ENCODE peak calls at places on chromosomes 2 and 18, in nine cellular contexts. R is CD8-positive, alpha-beta memory T cell; U is heart right ventricle; L is body of pancreas; V is IMR-90; T is CD8-positive, alpha-beta T cell; Z is psoas muscle; B is lower lobe of right lung; I is right lobe of liver. J is an unnamed sample.
A peak's percentile ranks its signal among the peaks of the same experiment; 100 is the strongest.

GRCh38 chr2:47888581-47889280 is 17.6 kb downstream of the FBXO11 start:
- DNase-seq in R (peak; percentile 73), T (no peak), V (peak; percentile 64), L (no peak), I (no peak), B (no peak), Z (no peak), U (no peak), J (no peak)

GRCh38 chr2:937530-937929 is 13.1 kb upstream of the SNTG2 start:
- DNase-seq in I (no peak), B (no peak), V (no peak), Z (no peak), U (no peak), R (no peak), L (no peak), T (no peak), J (peak; percentile 93)

GRCh38 chr18:36419913-36420531 is 122.5 kb downstream of the FHOD3 start:
- DNase-seq in I (no peak), V (peak; percentile 21), T (no peak), B (no peak), R (no peak), U (no peak), Z (no peak), L (no peak), J (no peak)

GRCh38 chr18:74013955-74014354 is 133.7 kb downstream of the FBXO15 start:
- DNase-seq in Z (no peak), R (no peak), U (no peak), L (peak; percentile 37), I (no peak), V (peak; percentile 57), B (no peak), T (no peak), J (no peak)

GRCh38 chr2:183825710-183826109 is 701.5 kb downstream of the NUP35 start:
- DNase-seq in B (no peak), T (no peak), R (no peak), U (no peak), Z (no peak), I (no peak), L (no peak), V (no peak), J (no peak)

GRCh38 chr2:165820296-165820695 is 26.2 kb upstream of the GALNT3 start:
- DNase-seq in I (no peak), T (no peak), R (no peak), V (no peak), B (no peak), L (no peak), Z (no peak), U (no peak), J (no peak)

GRCh38 chr2:122706757-122707223 is 951.3 kb downstream of the TSN start:
- DNase-seq in V (no peak), U (no peak), Z (no peak), B (no peak), I (peak; percentile 69), L (no peak), T (no peak), R (no peak), J (no peak)

GRCh38 chr2:72211359-72211758 is 63.7 kb upstream of the CYP26B1 start:
- DNase-seq in I (no peak), R (no peak), T (no peak), B (no peak), Z (no peak), U (no peak), L (no peak), V (no peak), J (no peak)

GRCh38 chr2:187117483-187117882 is 268.5 kb upstream of the ZSWIM2 start:
- DNase-seq in R (no peak), V (no peak), L (no peak), I (no peak), U (no peak), B (no peak), Z (no peak), T (no peak), J (no peak)

GRCh38 chr2:240069846-240070245 is 16.5 kb upstream of the OR6B3 start:
- DNase-seq in R (no peak), Z (no peak), B (no peak), U (no peak), V (no peak), L (no peak), T (no peak), I (no peak), J (no peak)

GRCh38 chr2:150376627-150377335 is 110.7 kb downstream of the RND3 start:
- DNase-seq in B (no peak), U (no peak), I (peak; percentile 52), R (no peak), V (peak; percentile 34), L (peak; percentile 9), Z (peak; percentile 18), T (no peak), J (no peak)

GRCh38 chr2:17822452-17823117 is 6.3 kb downstream of the MSGN1 start:
- DNase-seq in U (peak; percentile 27), T (no peak), Z (no peak), B (no peak), R (no peak), I (no peak), V (no peak), L (no peak), J (no peak)

GRCh38 chr18:68564348-68564747 is 150.6 kb downstream of the TMX3 start:
- DNase-seq in T (no peak), U (no peak), I (no peak), L (no peak), V (no peak), R (no peak), Z (no peak), B (no peak), J (no peak)

GRCh38 chr2:49843314-49843713 is 689.0 kb upstream of the FSHR start:
- DNase-seq in B (no peak), R (no peak), Z (no peak), T (no peak), U (no peak), V (no peak), I (no peak), L (no peak), J (no peak)

GRCh38 chr2:192072778-192073177 is 122.0 kb downstream of the TMEFF2 start:
- DNase-seq in B (no peak), L (no peak), U (no peak), V (no peak), R (no peak), Z (no peak), T (no peak), I (no peak), J (no peak)

GRCh38 chr2:224369028-224369632 is 32.8 kb downstream of the FAM124B start:
- DNase-seq in L (no peak), B (no peak), Z (no peak), V (peak; percentile 49), U (no peak), I (no peak), R (peak; percentile 12), T (no peak), J (peak; percentile 33)

GRCh38 chr2:233829193-233830110 is 24.9 kb downstream of the HJURP start:
- DNase-seq in I (no peak), Z (no peak), T (no peak), U (no peak), R (no peak), L (no peak), B (no peak), V (no peak), J (no peak)

GRCh38 chr2:65316072-65316471 is 88.4 kb downstream of the ACTR2 start:
- DNase-seq in I (no peak), L (peak; percentile 54), Z (peak; percentile 76), B (peak; percentile 58), U (no peak), T (no peak), V (peak; percentile 86), R (no peak), J (no peak)

GRCh38 chr2:12070581-12070980 is 324.1 kb downstream of the LPIN1 start:
- DNase-seq in R (no peak), B (no peak), U (no peak), L (no peak), I (no peak), V (peak; percentile 56), Z (no peak), T (no peak), J (no peak)
- H3K4me1 ChIP-seq in R (no peaks in the 10 kb centered on the region), B (no peaks in the 10 kb centered on the region), U (no peaks in the 10 kb centered on the region), L (no peaks in the 10 kb centered on the region), I (no peaks in the 10 kb centered on the region), V (peaks cover 5% of the 10 kb centered on the region), Z (no peaks in the 10 kb centered on the region), T (no peaks in the 10 kb centered on the region), J (peaks cover 11% of the 10 kb centered on the region)

DNA sequence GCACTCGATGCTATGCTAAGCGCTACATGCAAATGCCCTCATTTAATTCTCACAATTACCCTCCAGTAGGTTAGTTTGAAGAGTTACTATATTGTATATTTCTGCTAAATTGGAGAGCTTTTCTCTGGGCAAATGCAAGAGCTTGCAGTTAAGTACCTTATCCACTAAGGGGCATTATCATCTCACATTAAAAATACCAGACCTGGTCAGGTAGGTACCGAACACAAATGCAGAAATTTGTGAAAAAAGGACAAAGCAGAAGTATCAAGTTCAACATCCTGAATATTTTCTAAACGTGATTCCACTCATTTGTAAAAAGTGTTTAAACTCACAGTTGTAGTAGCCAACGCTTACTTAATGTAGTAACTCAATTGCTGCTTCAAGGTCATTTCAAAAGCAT is 52.2 kb downstream of the CYRIA start:
- DNase-seq in U (no peak), R (no peak), I (no peak), B (no peak), V (no peak), L (no peak), T (no peak), Z (no peak), J (peak; percentile 19)
- H3K27ac ChIP-seq in U (no peak overlapping the region), R (no peak overlapping the region), I (no peak overlapping the region), B (no peak overlapping the region), V (no peak overlapping the region), L (no peak overlapping the region), T (no peak overlapping the region), Z (no peak overlapping the region), J (no peak overlapping the region)

GRCh38 chr18:71865888-71866287 is 678.3 kb downstream of the CBLN2 start:
- DNase-seq in B (no peak), L (no peak), Z (no peak), T (no peak), I (no peak), V (no peak), U (no peak), R (no peak), J (no peak)
- H3K9me3 ChIP-seq in B (no peaks in the 10 kb centered on the region), L (no peaks in the 10 kb centered on the region), Z (no peaks in the 10 kb centered on the region), T (no peaks in the 10 kb centered on the region), I (no peaks in the 10 kb centered on the region), V (peaks cover 3% of the 10 kb centered on the region), U (no peaks in the 10 kb centered on the region), R (peaks cover 4% of the 10 kb centered on the region), J (no peaks in the 10 kb centered on the region)

DNA sequence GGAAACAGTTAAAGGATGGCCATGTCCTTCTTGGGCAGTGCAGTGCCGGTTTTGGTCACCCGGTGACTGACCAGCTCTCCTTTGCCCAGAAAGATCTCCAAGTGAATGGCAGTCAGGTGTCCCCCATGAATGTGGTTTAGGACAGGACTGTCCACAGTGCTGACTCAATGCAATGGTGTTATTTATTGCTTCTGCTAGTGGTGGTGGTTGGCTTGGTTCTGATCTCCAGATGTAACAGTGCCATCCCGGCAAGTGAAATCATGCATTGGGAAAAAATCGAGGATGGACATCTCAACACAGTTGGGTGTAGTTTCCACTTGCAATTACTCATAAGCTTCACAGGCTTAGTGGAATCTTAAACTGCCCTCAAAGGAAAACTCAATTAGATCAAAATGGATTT is 81.9 kb downstream of the TGOLN2 start:
- DNase-seq in B (no peak), R (no peak), L (no peak), U (no peak), Z (no peak), I (no peak), T (no peak), V (no peak), J (no peak)
- H3K4me1 ChIP-seq in B (peaks cover 63% of the 10 kb centered on the region), R (no peaks in the 10 kb centered on the region), L (peaks cover 29% of the 10 kb centered on the region), U (peaks cover 65% of the 10 kb centered on the region), Z (peaks cover 28% of the 10 kb centered on the region), I (peaks cover 16% of the 10 kb centered on the region), T (no peaks in the 10 kb centered on the region), V (peaks cover 16% of the 10 kb centered on the region), J (peaks cover 21% of the 10 kb centered on the region)